ENCODE peak calls at places on chromosomes 2 and 18, in four cellular contexts. J, T, D and H are unnamed samples.

GRCh38 chr18:35526476-35527120 is 28.8 kb upstream of the INO80C start:
- DNase-seq in D (peak), T (no peak), J (no peak), H (no peak)

GRCh38 chr2:162221064-162221463 is 22.2 kb downstream of the FAP start:
- DNase-seq in T (no peak), J (peak), D (peak), H (peak)

GRCh38 chr2:10054424-10054823 is 11.1 kb downstream of the KLF11 start:
- DNase-seq in J (no peak), D (no peak), T (no peak), H (no peak)

GRCh38 chr18:76621782-76622495 is 126.9 kb upstream of the ZNF516 start:
- DNase-seq in J (no peak), D (peak), T (no peak), H (no peak)

GRCh38 chr18:63407734-63408133 is 14.5 kb downstream of the VPS4B start:
- DNase-seq in D (peak), J (no peak), T (no peak), H (no peak)

GRCh38 chr2:12273111-12273510 is 443.6 kb upstream of the TRIB2 start:
- DNase-seq in J (no peak), T (no peak), D (no peak), H (no peak)

GRCh38 chr2:128557069-128557468 is 238.4 kb upstream of the HS6ST1 start:
- DNase-seq in J (no peak), T (no peak), D (no peak), H (no peak)

GRCh38 chr2:189517847-189518535 is 62.6 kb downstream of the SLC40A1 start:
- DNase-seq in D (no peak), T (no peak), J (no peak), H (no peak)

GRCh38 chr18:58247363-58247834 is 203.4 kb downstream of the NEDD4L start:
- DNase-seq in J (no peak), D (peak), T (no peak), H (no peak)

GRCh38 chr2:120964819-120965218 is 229.2 kb downstream of the GLI2 start:
- DNase-seq in T (no peak), J (no peak), D (no peak), H (no peak)

GRCh38 chr18:69388222-69388621 is 12.5 kb upstream of the DOK6 start:
- DNase-seq in D (no peak), T (no peak), J (no peak), H (no peak)

GRCh38 chr2:6791682-6792081 is 74.0 kb downstream of the CMPK2 start:
- DNase-seq in D (no peak), J (no peak), T (no peak), H (no peak)

GRCh38 chr2:219335373-219335786 is 2.8 kb upstream of the RESP18 start:
- DNase-seq in D (peak), J (no peak), T (peak), H (no peak)

GRCh38 chr2:48845719-48846118 is 90.2 kb upstream of the LHCGR start:
- DNase-seq in T (no peak), J (no peak), D (no peak), H (no peak)

GRCh38 chr2:38722271-38723115 is 28.7 kb downstream of the SRSF7 start:
- DNase-seq in D (no peak), T (no peak), J (no peak), H (peak)

GRCh38 chr18:9082763-9083510 is 19.6 kb upstream of the NDUFV2 start:
- DNase-seq in D (no peak), T (no peak), J (no peak), H (peak)

GRCh38 chr2:157260403-157261198 is 3.1 kb downstream of the GALNT5 start:
- DNase-seq in J (no peak), D (peak), T (no peak), H (no peak)

GRCh38 chr18:45738660-45739059 is 14.7 kb downstream of the SLC14A1 start:
- DNase-seq in J (no peak), T (no peak), D (no peak), H (no peak)

GRCh38 chr2:101012706-101013181 is 10.7 kb downstream of the RPL31 start:
- DNase-seq in T (no peak), J (peak), D (peak), H (peak)

GRCh38 chr2:231557571-231558217 is 27.4 kb upstream of the NMUR1 start:
- DNase-seq in D (peak), J (peak), T (peak), H (peak)

GRCh38 chr2:198144621-198145020 is 340.2 kb downstream of the PLCL1 start:
- DNase-seq in J (no peak), T (no peak), D (no peak), H (peak)

GRCh38 chr2:66772618-66773017 is 337.7 kb downstream of the MEIS1 start:
- DNase-seq in T (no peak), J (no peak), D (no peak), H (no peak)

GRCh38 chr2:222782201-222782600 is 78.6 kb upstream of the ACSL3 start:
- DNase-seq in T (no peak), D (no peak), J (no peak), H (no peak)

GRCh38 chr2:208311954-208312353 is 45.9 kb downstream of the PIKFYVE start:
- DNase-seq in J (no peak), T (no peak), D (peak), H (no peak)

GRCh38 chr2:70732736-70733427 is 35.1 kb downstream of the ADD2 start:
- DNase-seq in T (no peak), D (no peak), J (no peak), H (no peak)

GRCh38 chr2:241924069-241924908 is 54.8 kb downstream of the RTP5 start:
- DNase-seq in D (no peak), J (no peak), T (no peak), H (peak)

GRCh38 chr2:130338793-130339345 is 3.8 kb upstream of the IMP4 start:
- DNase-seq in J (peak), D (no peak), T (no peak), H (no peak)

GRCh38 chr2:68993660-68994059 is 19.2 kb downstream of the GKN1 start:
- DNase-seq in T (no peak), J (no peak), D (no peak), H (no peak)

GRCh38 chr2:201644001-201644400 is 698 bp upstream of the TMEM237 start:
- DNase-seq in J (no peak), D (peak), T (no peak), H (no peak)

GRCh38 chr2:132955871-132956615 is 286.0 kb upstream of the LYPD1 start:
- DNase-seq in J (no peak), D (no peak), T (no peak), H (no peak)

GRCh38 chr2:133532919-133533318 is 35.3 kb downstream of the NCKAP5 start:
- DNase-seq in D (peak), J (no peak), T (no peak), H (no peak)

GRCh38 chr18:22613058-22613690 is 195.5 kb upstream of the CTAGE1 start:
- DNase-seq in J (peak), T (no peak), D (no peak), H (no peak)

GRCh38 chr2:238841542-238842181 is 6.2 kb upstream of the TWIST2 start:
- DNase-seq in T (no peak), D (peak), J (no peak), H (no peak)
- TF ChIP-seq CTCF in T (no peak), D (no peak), J (no peak), H (no peak)

DNA sequence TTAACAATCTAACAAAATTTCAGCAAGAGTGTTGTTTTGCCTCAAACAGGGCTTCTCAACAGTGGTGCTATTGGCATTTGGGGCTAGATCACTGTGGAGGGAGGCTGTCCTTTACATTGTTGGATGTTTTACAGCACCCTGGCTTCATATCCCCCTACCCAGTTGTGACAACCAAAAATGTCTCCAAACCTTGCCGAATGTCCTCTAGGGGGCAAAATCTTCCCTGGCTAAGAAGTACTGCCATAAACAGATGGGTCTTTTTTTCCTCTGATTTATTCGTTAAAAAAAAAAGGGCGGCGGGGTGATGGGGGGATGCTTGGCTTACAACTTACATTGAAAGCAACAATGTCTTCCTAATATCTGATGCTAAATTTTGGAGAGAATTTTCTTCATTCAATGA is 207.6 kb upstream of the CCDC150 start:
- DNase-seq in J (no peak), T (no peak), D (peak), H (no peak)
- TF ChIP-seq CTCF in J (no peak), T (peak), D (peak), H (no peak)

GRCh38 chr2:191299009-191299408 is 53.8 kb downstream of the MYO1B start:
- DNase-seq in J (no peak), T (no peak), D (no peak), H (no peak)
- TF ChIP-seq CTCF in J (no peak), T (peak), D (no peak), H (no peak)

GRCh38 chr2:72825271-72826155 is at the start of gene EXOC6B:
- DNase-seq in J (peak), D (peak), T (peak), H (peak)
- TF ChIP-seq CTCF in J (no peak), D (no peak), T (no peak), H (no peak)

GRCh38 chr2:8976419-8976818 is 27.1 kb downstream of the MBOAT2 start:
- DNase-seq in D (no peak), T (no peak), J (no peak), H (no peak)
- TF ChIP-seq CTCF in D (no peak), T (no peak), J (no peak), H (no peak)

GRCh38 chr18:47283476-47283875 is 32.0 kb upstream of the SKOR2 start:
- DNase-seq in J (no peak), D (peak), T (no peak), H (no peak)
- TF ChIP-seq CTCF in J (no peak), D (peak), T (peak), H (peak)

GRCh38 chr2:112048887-112049286 is 6.2 kb upstream of the TMEM87B start:
- DNase-seq in D (peak), J (peak), T (no peak), H (peak)

GRCh38 chr2:112048236-112048592 is 6.9 kb upstream of the TMEM87B start:
- DNase-seq in T (no peak), D (no peak), J (no peak), H (no peak)

GRCh38 chr2:112050311-112050710 is 4.8 kb upstream of the TMEM87B start:
- DNase-seq in D (no peak), J (no peak), T (no peak), H (no peak)

GRCh38 chr2:112045446-112046014 is 9.5 kb upstream of the TMEM87B start:
- DNase-seq in T (no peak), D (no peak), J (no peak), H (no peak)

GRCh38 chr2:112047537-112048235 is 7.4 kb upstream of the TMEM87B start:
- DNase-seq in D (no peak), J (no peak), T (no peak), H (no peak)
- TF ChIP-seq CTCF in D (no peak), J (no peak), T (no peak), H (no peak)

GRCh38 chr2:86105252-86105968 is at the start of gene POLR1A:
- DNase-seq in D (peak), T (peak), J (peak), H (peak)
- TF ChIP-seq CTCF in D (peak), T (peak), J (no peak), H (no peak)

GRCh38 chr2:37554157-37554515 is 117.3 kb downstream of the CDC42EP3 start:
- DNase-seq in J (no peak), D (no peak), T (no peak), H (no peak)

GRCh38 chr2:37555457-37555856 is 116.0 kb downstream of the CDC42EP3 start:
- DNase-seq in D (no peak), T (no peak), J (no peak), H (peak)

GRCh38 chr2:37554687-37555086 is 116.8 kb downstream of the CDC42EP3 start:
- DNase-seq in J (no peak), T (no peak), D (no peak), H (no peak)

GRCh38 chr2:37558622-37559021 is 112.8 kb downstream of the CDC42EP3 start:
- DNase-seq in J (no peak), T (no peak), D (no peak), H (no peak)

DNA sequence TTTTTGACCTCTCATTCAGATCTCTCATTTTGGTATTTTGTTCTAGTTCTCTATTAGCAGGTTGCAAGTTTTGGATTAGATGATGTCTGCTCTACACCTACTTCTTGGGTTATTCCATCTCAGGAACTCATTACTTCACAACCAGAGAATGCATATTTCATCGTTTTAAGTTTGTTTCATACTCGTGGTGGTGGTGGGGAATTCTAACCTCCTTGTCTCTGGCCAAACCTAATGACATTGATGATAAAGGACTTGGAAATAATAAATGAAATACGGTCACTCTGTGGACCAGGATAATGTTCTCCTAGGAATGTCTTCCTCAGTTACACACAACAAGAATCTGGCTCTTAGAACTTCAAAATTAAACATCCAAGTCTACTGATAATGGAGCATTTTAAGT is 115.2 kb downstream of the CDC42EP3 start:
- DNase-seq in T (no peak), D (no peak), J (no peak), H (no peak)
- TF ChIP-seq CTCF in T (no peak), D (no peak), J (no peak), H (no peak)